ENCODE peak calls at places on chromosomes 13 and 19, in four cellular contexts. M is progenitor cell of endocrine pancreas; O is Caco-2; J is CD4-positive, alpha-beta T cell. P is an unnamed sample.

GRCh38 chr19:45279587-45280192 is 28.6 kb downstream of the MARK4 start:
- DNase-seq in M (no peak), O (no peak), J (no peak), P (no peak)

GRCh38 chr13:50275392-50276063 is 260.3 kb downstream of the KCNRG start:
- DNase-seq in M (no peak), O (no peak), J (no peak), P (no peak)

GRCh38 chr19:14375055-14375581 is 6.1 kb upstream of the ADGRE5 start:
- DNase-seq in M (no peak), O (no peak), J (peak), P (peak)

GRCh38 chr13:90485441-90485840 is 862.0 kb upstream of the MIR17HG start:
- DNase-seq in M (no peak), O (no peak), J (no peak), P (no peak)

GRCh38 chr19:45076029-45076850 is at the start of gene ZNF296:
- DNase-seq in M (peak), O (peak), J (peak), P (peak)

GRCh38 chr19:6362351-6362801 is 1.0 kb downstream of the CLPP start:
- DNase-seq in M (no peak), O (no peak), J (peak), P (peak)

GRCh38 chr13:69856331-69856730 is 251.3 kb upstream of the ATXN8OS start:
- DNase-seq in M (no peak), O (peak), J (no peak), P (no peak)

GRCh38 chr19:13127051-13127450 is 9.0 kb downstream of the NACC1 start:
- DNase-seq in M (no peak), O (no peak), J (no peak), P (no peak)

GRCh38 chr13:112668924-112669323 is 20.9 kb upstream of the ATP11A start:
- DNase-seq in M (no peak), O (no peak), J (no peak), P (no peak)

GRCh38 chr19:15448778-15449619 is 757 bp downstream of the WIZ start:
- DNase-seq in M (no peak), O (peak), J (no peak), P (peak)

GRCh38 chr19:55940306-55940705 is 7.3 kb upstream of the NLRP8 start:
- DNase-seq in M (no peak), O (no peak), J (no peak), P (no peak)

GRCh38 chr19:8084152-8084551 is 31.6 kb downstream of the CCL25 start:
- DNase-seq in M (no peak), O (no peak), J (no peak), P (no peak)

GRCh38 chr19:16566161-16566560 is 6.1 kb downstream of the SLC35E1 start:
- DNase-seq in M (no peak), O (no peak), J (peak), P (no peak)

GRCh38 chr13:39259371-39259770 is 221.1 kb downstream of the NHLRC3 start:
- DNase-seq in M (no peak), O (no peak), J (no peak), P (peak)

GRCh38 chr13:46321494-46322225 is 65.4 kb downstream of the RUBCNL start:
- DNase-seq in M (peak), O (peak), J (peak), P (peak)

GRCh38 chr13:23506821-23507210 is 63.4 kb upstream of the TNFRSF19 start:
- DNase-seq in M (no peak), O (no peak), J (no peak), P (no peak)

GRCh38 chr19:38945562-38946228 is 15.0 kb downstream of the MRPS12 start:
- DNase-seq in M (no peak), O (no peak), J (no peak), P (no peak)

GRCh38 chr13:78241278-78241919 is 322.8 kb upstream of the EDNRB start:
- DNase-seq in M (peak), O (peak), J (no peak), P (peak)

GRCh38 chr19:49331616-49332055 is 3.6 kb upstream of the CD37 start:
- DNase-seq in M (no peak), O (peak), J (peak), P (peak)

GRCh38 chr13:108269601-108270328 is at the start of gene TNFSF13B:
- DNase-seq in M (peak), O (peak), J (peak), P (peak)

GRCh38 chr13:69092615-69093322 is 1014.9 kb upstream of the ATXN8OS start:
- DNase-seq in M (no peak), O (no peak), J (no peak), P (no peak)

GRCh38 chr13:93435651-93436050 is 209.0 kb downstream of the GPC6 start:
- DNase-seq in M (no peak), O (no peak), J (no peak), P (no peak)

GRCh38 chr13:99606322-99607089 is 105.2 kb downstream of the TM9SF2 start:
- DNase-seq in M (peak), O (peak), J (peak), P (peak)

GRCh38 chr13:71704650-71705049 is 162.4 kb downstream of the DACH1 start:
- DNase-seq in M (no peak), O (no peak), J (no peak), P (no peak)

GRCh38 chr19:18349524-18350128 is 9.2 kb downstream of the PGPEP1 start:
- DNase-seq in M (no peak), O (peak), J (no peak), P (peak)

GRCh38 chr13:26919311-26919710 is 158.7 kb upstream of the GPR12 start:
- DNase-seq in M (no peak), O (no peak), J (no peak), P (no peak)

GRCh38 chr13:45295536-45295935 is 45.4 kb downstream of the TPT1 start:
- DNase-seq in M (no peak), O (no peak), J (no peak), P (no peak)

GRCh38 chr19:42254083-42254849 is 662 bp downstream of the ERF start:
- DNase-seq in M (peak), O (peak), J (peak), P (peak)

GRCh38 chr13:71368301-71368700 is 498.7 kb downstream of the DACH1 start:
- DNase-seq in M (no peak), O (no peak), J (no peak), P (no peak)

DNA sequence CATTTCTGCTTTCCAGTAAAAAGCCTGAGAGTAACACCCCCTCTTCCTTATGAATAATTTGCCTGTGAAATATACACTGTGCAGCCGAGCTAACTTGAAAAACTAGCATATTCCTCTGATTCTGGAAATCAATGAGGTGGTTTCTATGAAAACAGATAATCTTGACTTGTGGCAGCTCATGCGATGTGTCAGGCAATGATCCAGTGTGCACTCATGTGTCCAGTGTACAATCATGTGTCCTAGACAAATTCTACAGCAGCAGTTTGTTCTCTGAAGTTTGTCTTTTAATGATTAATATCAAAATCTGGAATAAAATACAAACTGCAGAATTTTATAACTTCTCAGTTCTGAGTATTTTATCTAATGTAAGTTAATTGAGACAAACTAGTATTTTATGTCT is 2213.9 kb upstream of the PCDH20 start:
- DNase-seq in M (no peak), O (no peak), J (no peak), P (no peak)
- TF ChIP-seq CTCF in M (no peak), O (no peak), J (no peak), P (no peak)

DNA sequence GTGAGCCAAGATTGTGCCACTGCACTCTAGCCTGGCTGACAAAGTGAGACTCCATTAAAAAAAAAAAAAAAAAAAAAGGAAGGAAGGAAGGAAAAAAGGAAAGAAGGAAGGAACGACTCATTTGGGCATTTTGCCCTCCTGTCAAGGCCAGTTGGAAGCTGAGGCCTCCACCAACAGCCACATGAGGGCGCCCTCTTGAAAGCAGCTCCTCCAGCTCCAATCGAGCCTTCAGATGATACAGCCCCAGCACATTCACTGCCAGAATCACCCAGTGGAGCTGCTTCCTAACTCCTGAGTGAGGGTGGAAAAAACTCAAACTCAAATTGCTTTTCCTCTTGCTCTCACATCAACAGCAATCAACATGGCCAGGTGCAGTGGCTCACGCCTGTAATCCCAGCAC is 40.9 kb downstream of the GNG7 start:
- DNase-seq in M (no peak), O (peak), J (no peak), P (no peak)
- TF ChIP-seq CTCF in M (peak), O (peak), J (no peak), P (peak)

GRCh38 chr13:95552539-95553270 is at the start of gene CLDN10:
- DNase-seq in M (peak), O (no peak), J (no peak), P (peak)
- TF ChIP-seq CTCF in M (peak), O (no peak), J (no peak), P (peak)

GRCh38 chr19:11597202-11598102 is at the start of gene ZNF627:
- DNase-seq in M (peak), O (peak), J (peak), P (peak)
- TF ChIP-seq CTCF in M (peak), O (no peak), J (no peak), P (peak)

DNA sequence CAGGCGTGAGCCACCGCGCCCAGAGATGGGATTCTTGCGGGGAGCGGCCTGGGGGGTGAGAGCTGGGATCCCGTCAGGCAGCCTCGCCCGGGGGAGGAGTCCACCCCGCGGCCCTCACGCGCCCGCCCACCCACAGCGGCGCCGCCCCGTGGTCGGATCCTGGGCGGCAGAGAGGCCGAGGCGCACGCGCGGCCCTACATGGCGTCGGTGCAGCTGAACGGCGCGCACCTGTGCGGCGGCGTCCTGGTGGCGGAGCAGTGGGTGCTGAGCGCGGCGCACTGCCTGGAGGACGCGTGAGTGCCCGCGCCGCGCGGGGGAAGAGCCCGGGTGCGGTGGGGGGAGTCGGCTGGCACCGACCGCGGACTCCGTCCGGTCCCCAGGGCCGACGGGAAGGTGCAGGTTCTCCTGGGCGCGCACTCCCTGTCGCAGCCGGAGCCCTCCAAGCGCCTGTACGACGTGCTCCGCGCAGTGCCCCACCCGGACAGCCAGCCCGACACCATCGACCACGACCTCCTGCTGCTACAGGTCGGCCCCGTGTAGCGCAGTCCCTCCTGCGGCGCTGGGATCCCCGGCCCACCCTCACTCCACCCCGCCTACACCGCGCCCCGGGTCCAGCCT is 1.1 kb downstream of the CFD start:
- DNase-seq in M (peak), O (peak), J (peak), P (peak)
- TF ChIP-seq CTCF in M (peak), O (peak), J (no peak), P (peak)

GRCh38 chr13:48401480-48401879 is 11.4 kb downstream of the LPAR6 start:
- DNase-seq in M (no peak), O (no peak), J (no peak), P (no peak)
- TF ChIP-seq CTCF in M (no peak), O (no peak), J (no peak), P (no peak)

GRCh38 chr13:88285329-88285728 is 614.2 kb downstream of the SLITRK5 start:
- DNase-seq in M (no peak), O (no peak), J (no peak), P (no peak)

DNA sequence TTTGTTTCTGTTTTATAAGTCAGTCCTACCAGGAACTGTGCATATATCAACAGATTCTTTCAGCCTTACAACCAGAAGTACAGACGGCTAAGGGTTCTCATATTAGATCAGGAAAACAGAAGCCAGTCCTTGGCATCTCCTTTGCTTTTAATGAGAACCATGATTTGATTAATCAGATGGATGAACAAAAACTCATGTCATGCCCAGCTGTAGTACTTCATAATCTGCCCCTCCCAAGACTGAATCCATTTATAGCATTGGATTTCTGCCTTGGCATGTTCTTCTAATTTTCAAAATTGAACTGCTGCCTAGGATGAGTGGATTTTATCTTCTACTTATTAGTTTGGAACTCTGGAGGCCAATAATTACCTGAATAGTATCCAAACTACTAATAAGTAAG is 617.2 kb downstream of the SLITRK5 start:
- DNase-seq in M (no peak), O (no peak), J (no peak), P (no peak)
- TF ChIP-seq CTCF in M (no peak), O (no peak), J (no peak), P (no peak)

GRCh38 chr13:30806784-30807183 is 71.4 kb downstream of the ALOX5AP start:
- DNase-seq in M (no peak), O (no peak), J (no peak), P (no peak)

GRCh38 chr13:30804474-30804873 is 69.1 kb downstream of the ALOX5AP start:
- DNase-seq in M (no peak), O (peak), J (no peak), P (no peak)

GRCh38 chr13:30805132-30805537 is 69.8 kb downstream of the ALOX5AP start:
- DNase-seq in M (no peak), O (no peak), J (no peak), P (no peak)

GRCh38 chr13:30807392-30807791 is 72.0 kb downstream of the ALOX5AP start:
- DNase-seq in M (no peak), O (no peak), J (no peak), P (no peak)

DNA sequence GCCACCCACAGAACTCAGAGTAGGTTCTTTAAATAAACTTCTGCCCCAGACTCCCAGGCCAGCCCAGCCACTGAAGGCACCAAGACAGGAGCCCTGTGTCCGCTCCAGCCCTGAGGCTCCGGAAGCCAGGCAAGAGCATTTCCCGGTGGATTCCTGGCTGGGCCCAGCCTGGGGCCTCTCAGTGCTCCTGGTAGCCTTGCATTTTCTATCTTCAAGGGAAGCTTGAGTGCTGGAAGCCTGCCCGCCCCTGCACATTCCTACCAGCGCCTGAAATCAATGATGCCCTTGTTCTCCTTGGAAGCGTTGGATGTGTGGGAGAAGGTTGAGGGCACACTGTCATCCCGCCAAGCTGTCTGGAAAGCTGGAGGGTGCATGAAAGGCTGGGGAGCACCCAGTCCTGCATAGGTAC is 70.3 kb downstream of the ALOX5AP start:
- DNase-seq in M (no peak), O (no peak), J (no peak), P (no peak)
- TF ChIP-seq CTCF in M (no peak), O (no peak), J (no peak), P (no peak)

P was measured in GM13977.